ENCODE peak calls at places on chromosomes 16 and 17, in seven cellular contexts. I is H9, V is mesenchymal stem cell, H is neuronal stem cell, D is H1, U is mesendoderm, L is trophoblast cell. P is an unnamed sample.

GRCh38 chr16:85645021-85645589 is 32.0 kb downstream of the GSE1 start:
- DNase-seq in I (no peak), V (no peak), H (no peak), D (no peak), U (no peak), L (peak), P (no peak)

GRCh38 chr17:38879878-38880727 is 10.2 kb downstream of the LASP1 start:
- DNase-seq in I (peak), V (peak), H (no peak), D (peak), U (peak), L (no peak), P (peak)

GRCh38 chr17:68057531-68057952 is 22.0 kb downstream of the KPNA2 start:
- DNase-seq in I (no peak), V (peak), H (no peak), D (no peak), U (peak), L (peak), P (peak)

GRCh38 chr17:81859906-81860755 is at the start of gene P4HB:
- DNase-seq in I (no peak), V (no peak), H (no peak), D (no peak), U (no peak), L (no peak), P (no peak)

GRCh38 chr16:82360024-82360783 is 190.2 kb upstream of the MPHOSPH6 start:
- DNase-seq in I (no peak), V (no peak), H (no peak), D (no peak), U (peak), L (no peak), P (no peak)

GRCh38 chr17:31738488-31738887 is 120.6 kb downstream of the COPRS start:
- DNase-seq in I (no peak), V (no peak), H (no peak), D (no peak), U (no peak), L (no peak), P (no peak)

GRCh38 chr16:57265850-57266530 is 18.5 kb downstream of the PLLP start:
- DNase-seq in I (no peak), V (no peak), H (no peak), D (no peak), U (no peak), L (peak), P (no peak)

GRCh38 chr16:48277158-48277557 is 29.8 kb upstream of the ABCC11 start:
- DNase-seq in I (no peak), V (no peak), H (no peak), D (no peak), U (no peak), L (no peak), P (no peak)

GRCh38 chr17:17787568-17787967 is 49.2 kb downstream of the SREBF1 start:
- DNase-seq in I (no peak), V (no peak), H (no peak), D (no peak), U (no peak), L (no peak), P (no peak)

GRCh38 chr17:39208136-39208535 is 8.1 kb downstream of the RPL19 start:
- DNase-seq in I (no peak), V (no peak), H (no peak), D (no peak), U (no peak), L (no peak), P (peak)

GRCh38 chr16:8623634-8624033 is 2.1 kb downstream of the METTL22 start:
- DNase-seq in I (no peak), V (peak), H (no peak), D (no peak), U (peak), L (no peak), P (peak)

GRCh38 chr16:165539-166374 is at the start of gene HBM:
- DNase-seq in I (no peak), V (no peak), H (no peak), D (no peak), U (no peak), L (no peak), P (no peak)

GRCh38 chr16:90047714-90048346 is 28.6 kb upstream of the DBNDD1 start:
- DNase-seq in I (peak), V (no peak), H (no peak), D (no peak), U (no peak), L (no peak), P (no peak)

GRCh38 chr16:67533024-67533560 is 4.5 kb downstream of the RIPOR1 start:
- DNase-seq in I (no peak), V (no peak), H (no peak), D (no peak), U (no peak), L (no peak), P (no peak)

GRCh38 chr16:85207357-85207921 is 95.2 kb upstream of the CIBAR2 start:
- DNase-seq in I (no peak), V (peak), H (no peak), D (no peak), U (no peak), L (peak), P (peak)

GRCh38 chr17:63843387-63844292 is 1.2 kb upstream of the SMARCD2 start:
- DNase-seq in I (no peak), V (peak), H (no peak), D (no peak), U (no peak), L (peak), P (peak)

GRCh38 chr16:78005881-78006280 is 16.5 kb upstream of the CLEC3A start:
- DNase-seq in I (no peak), V (no peak), H (no peak), D (no peak), U (peak), L (no peak), P (no peak)

GRCh38 chr17:40606548-40607353 is 40.9 kb downstream of the SMARCE1 start:
- DNase-seq in I (no peak), V (no peak), H (no peak), D (no peak), U (peak), L (peak), P (no peak)

GRCh38 chr17:6274310-6274709 is 160.6 kb downstream of the AIPL1 start:
- DNase-seq in I (no peak), V (no peak), H (no peak), D (no peak), U (no peak), L (no peak), P (no peak)

GRCh38 chr17:58310511-58311428 is 17.8 kb downstream of the TSPOAP1 start:
- DNase-seq in I (no peak), V (no peak), H (no peak), D (no peak), U (no peak), L (no peak), P (no peak)

GRCh38 chr16:11624645-11625607 is 38.2 kb upstream of the LITAF start:
- DNase-seq in I (no peak), V (no peak), H (no peak), D (no peak), U (no peak), L (peak), P (no peak)

GRCh38 chr17:70434536-70435490 is 265.5 kb downstream of the KCNJ2 start:
- DNase-seq in I (no peak), V (no peak), H (no peak), D (no peak), U (no peak), L (no peak), P (no peak)

GRCh38 chr17:59366773-59367656 is 35.6 kb downstream of the YPEL2 start:
- DNase-seq in I (no peak), V (peak), H (no peak), D (no peak), U (peak), L (peak), P (peak)

GRCh38 chr16:23624092-23624491 is 17.0 kb downstream of the PALB2 start:
- DNase-seq in I (no peak), V (no peak), H (no peak), D (no peak), U (no peak), L (no peak), P (no peak)

GRCh38 chr17:38415250-38416194 is 12.7 kb upstream of the ARHGAP23 start:
- DNase-seq in I (peak), V (peak), H (no peak), D (no peak), U (peak), L (no peak), P (peak)

GRCh38 chr17:20234266-20234665 is 225.1 kb downstream of the SPECC1 start:
- DNase-seq in I (no peak), V (no peak), H (no peak), D (no peak), U (no peak), L (no peak), P (no peak)

GRCh38 chr17:8459109-8459508 is 23.4 kb downstream of the NDEL1 start:
- DNase-seq in I (no peak), V (no peak), H (no peak), D (no peak), U (no peak), L (no peak), P (no peak)
- H3K23ac ChIP-seq in I (no peak), V (no peak), H (no peak), D (no peak), U (no peak), L (no peak), P (no peak)

DNA sequence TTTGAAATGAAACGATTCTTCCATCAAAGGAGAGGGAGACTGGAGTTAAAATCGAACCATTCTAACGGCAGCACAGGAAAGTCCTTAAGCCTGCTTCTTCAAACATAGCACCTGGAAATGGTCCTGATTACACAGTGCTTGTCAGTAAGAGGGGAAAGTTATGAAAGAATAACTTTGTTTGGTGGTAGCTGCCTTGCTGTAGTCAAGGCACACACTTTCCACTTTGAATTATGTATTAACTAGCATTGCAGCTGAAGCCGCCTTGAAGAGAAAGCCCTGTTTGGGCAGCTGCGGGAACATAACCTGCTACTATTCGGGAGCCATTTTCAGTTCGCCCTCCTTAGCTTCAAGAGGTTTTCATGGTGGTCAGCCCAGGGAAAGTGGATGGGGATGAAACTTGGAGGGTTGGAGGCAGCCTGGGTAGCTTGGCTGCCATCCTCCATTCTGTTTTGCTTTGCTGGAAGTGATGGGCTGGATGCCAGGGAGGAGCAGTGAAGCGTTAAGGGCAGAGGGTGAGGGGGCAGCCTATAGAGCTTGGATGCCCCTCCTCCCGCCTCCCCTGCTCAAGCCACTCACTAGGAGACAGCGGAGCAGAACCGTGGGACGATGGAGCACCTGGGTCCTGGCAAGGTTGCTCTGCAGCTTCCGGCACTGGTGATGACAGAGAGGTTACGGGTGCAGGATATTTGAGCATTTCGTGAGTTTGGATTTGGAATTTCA is 5.2 kb upstream of the HAS3 start:
- DNase-seq in I (no peak), V (no peak), H (no peak), D (no peak), U (no peak), L (no peak), P (no peak)
- H3K23ac ChIP-seq in I (no peak), V (no peak), H (peak), D (no peak), U (no peak), L (no peak), P (no peak)

GRCh38 chr16:50399411-50399810 is 30.6 kb upstream of the BRD7 start:
- DNase-seq in I (no peak), V (no peak), H (no peak), D (no peak), U (no peak), L (no peak), P (no peak)

GRCh38 chr16:50400967-50401348 is 32.2 kb upstream of the BRD7 start:
- DNase-seq in I (no peak), V (no peak), H (no peak), D (no peak), U (no peak), L (peak), P (no peak)

GRCh38 chr16:50401355-50401754 is 32.6 kb upstream of the BRD7 start:
- DNase-seq in I (no peak), V (no peak), H (no peak), D (no peak), U (no peak), L (no peak), P (no peak)

GRCh38 chr16:50402298-50402895 is 33.6 kb upstream of the BRD7 start:
- DNase-seq in I (no peak), V (no peak), H (no peak), D (no peak), U (no peak), L (no peak), P (no peak)

DNA sequence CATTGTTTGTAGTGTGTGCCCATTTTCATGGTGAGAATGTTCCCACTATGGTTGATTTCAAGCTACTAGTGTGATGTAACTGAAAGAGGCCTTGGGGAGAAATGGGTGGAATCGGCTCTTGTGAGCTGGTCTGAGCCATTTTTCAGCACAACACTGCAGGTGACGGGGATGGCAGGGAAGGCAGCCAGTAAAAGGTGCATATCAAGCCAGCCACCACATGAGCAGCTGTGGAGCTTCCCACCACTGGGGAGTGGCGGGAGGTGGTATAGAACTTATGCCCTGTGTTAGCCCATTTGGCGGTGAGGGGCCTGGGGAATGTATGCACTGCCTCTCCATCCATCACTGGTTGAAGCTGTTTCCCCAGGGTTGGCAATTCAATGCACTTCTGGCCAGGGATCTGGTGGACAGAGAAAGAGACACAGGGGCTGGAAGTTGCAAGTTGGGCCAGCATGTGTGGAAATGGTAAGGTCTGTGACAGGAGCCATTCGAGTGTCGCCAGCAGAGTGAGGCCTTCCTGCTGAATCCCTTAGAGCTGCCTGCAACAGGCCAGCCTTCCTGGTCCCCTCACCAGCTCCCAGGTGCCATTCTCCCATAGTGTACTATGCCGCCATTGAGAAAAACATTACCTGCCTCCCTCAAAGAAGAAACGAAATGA is 31.7 kb upstream of the BRD7 start:
- DNase-seq in I (no peak), V (no peak), H (no peak), D (no peak), U (no peak), L (no peak), P (no peak)
- H3K23ac ChIP-seq in I (no peak), V (no peak), H (no peak), D (no peak), U (no peak), L (no peak), P (no peak)

GRCh38 chr16:7372095-7372494 is 39.5 kb downstream of the RBFOX1 start:
- DNase-seq in I (no peak), V (no peak), H (no peak), D (no peak), U (no peak), L (no peak), P (no peak)

GRCh38 chr16:7378024-7378695 is 45.5 kb downstream of the RBFOX1 start:
- DNase-seq in I (no peak), V (no peak), H (no peak), D (no peak), U (no peak), L (no peak), P (no peak)

GRCh38 chr16:7377231-7377630 is 44.6 kb downstream of the RBFOX1 start:
- DNase-seq in I (no peak), V (no peak), H (no peak), D (no peak), U (no peak), L (no peak), P (no peak)

GRCh38 chr16:7374614-7375174 is 42.0 kb downstream of the RBFOX1 start:
- DNase-seq in I (no peak), V (no peak), H (no peak), D (no peak), U (peak), L (peak), P (no peak)

DNA sequence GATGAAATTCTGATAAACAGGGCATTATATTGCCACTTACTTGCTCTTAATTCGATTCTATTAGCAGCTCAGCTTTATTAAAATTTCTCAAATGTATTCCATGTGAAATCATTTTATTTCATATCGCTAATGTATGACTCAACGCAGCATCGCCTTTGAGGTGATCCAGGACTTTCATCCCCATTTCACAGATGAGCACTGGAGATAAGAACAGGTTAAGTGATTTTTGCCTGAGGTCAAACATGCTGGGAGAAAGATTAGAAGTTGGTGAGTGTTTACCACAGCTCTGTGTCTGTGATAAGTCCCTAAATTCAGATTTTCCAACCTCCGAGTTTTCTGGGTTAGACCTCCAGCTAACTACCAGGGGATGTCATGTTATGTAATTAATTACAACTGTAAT is 43.6 kb downstream of the RBFOX1 start:
- DNase-seq in I (no peak), V (no peak), H (no peak), D (no peak), U (no peak), L (no peak), P (no peak)
- H3K23ac ChIP-seq in I (no peak), V (no peak), H (no peak), D (no peak), U (no peak), L (no peak), P (no peak)